ENCODE peak calls at places on chromosomes 6 and 20, in nine cellular contexts. R is AG09319; F is cardiac muscle cell; G is ureter; J is iPS DF 19.7; H is GM23248; K is activated naive CD4-positive, alpha-beta T cell treated with Interleukin-2 at 50 U/mL for 16 hours; V is sciatic nerve; C is B cell. D is an unnamed sample.

GRCh38 chr6:149212892-149213786 is 104.4 kb upstream of the TAB2 start:
- DNase-seq in H (peak; percentile 35), F (no peak), G (no peak), J (no peak), K (peak; percentile 47), V (no peak), C (no peak), R (no peak), D (peak; percentile 43)

GRCh38 chr6:17167327-17167979 is 65.6 kb downstream of the STMND1 start:
- DNase-seq in F (peak; percentile 80), C (no peak), R (no peak), G (no peak), J (peak; percentile 63), H (peak; percentile 75), V (no peak), K (no peak), D (no peak)

GRCh38 chr6:167303660-167304625 is 12.8 kb downstream of the UNC93A start:
- DNase-seq in C (no peak), F (no peak), K (no peak), R (no peak), G (no peak), V (no peak), H (no peak), J (no peak), D (no peak)

GRCh38 chr20:32019156-32019510 is 8.9 kb downstream of the CCM2L start:
- DNase-seq in R (no peak), C (no peak), G (no peak), J (no peak), H (peak; percentile 26), K (no peak), F (peak; percentile 52), V (no peak), D (peak; percentile 53)

GRCh38 chr20:20668639-20669038 is 43.8 kb downstream of the RALGAPA2 start:
- DNase-seq in G (no peak), J (no peak), K (no peak), F (no peak), C (peak; percentile 65), H (no peak), R (no peak), V (no peak), D (peak; percentile 61)

GRCh38 chr20:21719592-21720214 is 14.2 kb downstream of the PAX1 start:
- DNase-seq in H (peak; percentile 51), V (no peak), F (peak; percentile 76), K (peak; percentile 15), J (no peak), C (peak; percentile 44), G (peak; percentile 72), R (peak; percentile 29), D (peak; percentile 57)

GRCh38 chr20:37929366-37930014 is 26.6 kb downstream of the VSTM2L start:
- DNase-seq in K (no peak), F (no peak), C (no peak), R (no peak), G (no peak), H (no peak), V (no peak), J (no peak), D (no peak)

GRCh38 chr6:169810066-169810989 is 58.9 kb downstream of the ERMARD start:
- DNase-seq in R (no peak), C (no peak), J (no peak), F (no peak), K (no peak), G (no peak), H (no peak), V (no peak), D (no peak)

GRCh38 chr6:107585815-107586435 is 96.0 kb downstream of the SOBP start:
- DNase-seq in J (no peak), F (peak; percentile 22), C (no peak), R (no peak), K (no peak), V (no peak), H (no peak), G (no peak), D (no peak)

GRCh38 chr6:107064579-107065065 is 36.6 kb downstream of the MTRES1 start:
- DNase-seq in V (peak; percentile 71), K (no peak), F (no peak), H (peak; percentile 49), C (no peak), R (peak; percentile 38), G (no peak), J (no peak), D (no peak)

GRCh38 chr20:63889241-63890200 is 5.4 kb upstream of the DNAJC5 start:
- DNase-seq in V (no peak), J (no peak), K (no peak), G (no peak), F (no peak), H (peak; percentile 24), R (no peak), C (no peak), D (no peak)

GRCh38 chr6:46220351-46221220 is 49.8 kb upstream of the ENPP5 start:
- DNase-seq in H (no peak), G (no peak), R (no peak), V (no peak), K (peak; percentile 5), J (no peak), F (no peak), C (no peak), D (peak; percentile 34)

D was measured in GM13976.